ENCODE peak calls at places on chromosomes 13 and 19, in five cellular contexts. O, U, N, G and A are unnamed samples.
A peak's percentile ranks its signal among the peaks of the same experiment; 100 is the strongest.

GRCh38 chr13:28337196-28338045 is 157.5 kb downstream of the FLT1 start:
- DNase-seq in O (no peak), U (peak; percentile 86), N (peak; percentile 59), G (no peak), A (peak; percentile 91)

GRCh38 chr19:48737360-48737998 is 2.9 kb downstream of the RASIP1 start:
- DNase-seq in O (no peak), U (no peak), N (no peak), G (no peak), A (no peak)

GRCh38 chr19:18605196-18605545 is 1.4 kb downstream of the CRLF1 start:
- DNase-seq in O (no peak), U (no peak), N (no peak), G (no peak), A (no peak)

GRCh38 chr19:19597809-19598306 is 20.6 kb downstream of the PBX4 start:
- DNase-seq in O (no peak), U (no peak), N (peak; percentile 22), G (no peak), A (no peak)

GRCh38 chr13:31945202-31945978 is 86.2 kb upstream of the FRY start:
- DNase-seq in O (no peak), U (peak; percentile 78), N (peak; percentile 74), G (peak; percentile 82), A (peak; percentile 94)

GRCh38 chr13:33761744-33762143 is 56.2 kb upstream of the RFC3 start:
- DNase-seq in O (no peak), U (no peak), N (peak; percentile 61), G (no peak), A (peak; percentile 11)

GRCh38 chr13:99406799-99407201 is 94.5 kb upstream of the TM9SF2 start:
- DNase-seq in O (no peak), U (peak; percentile 8), N (peak; percentile 25), G (no peak), A (peak; percentile 19)

GRCh38 chr19:42568006-42568405 is 26.7 kb downstream of the CEACAM8 start:
- DNase-seq in O (no peak), U (no peak), N (no peak), G (no peak), A (no peak)

GRCh38 chr13:68810660-68811059 is 1297.0 kb upstream of the ATXN8OS start:
- DNase-seq in O (no peak), U (no peak), N (no peak), G (no peak), A (no peak)

GRCh38 chr13:93345642-93346220 is 119.1 kb downstream of the GPC6 start:
- DNase-seq in O (no peak), U (no peak), N (peak; percentile 48), G (no peak), A (no peak)

GRCh38 chr13:21673592-21674270 is 2.9 kb downstream of the FGF9 start:
- DNase-seq in O (peak; percentile 43), U (peak; percentile 29), N (peak; percentile 41), G (no peak), A (no peak)

GRCh38 chr19:18287836-18288772 is 6.7 kb upstream of the JUND start:
- DNase-seq in O (no peak), U (no peak), N (peak; percentile 78), G (no peak), A (no peak)

GRCh38 chr19:48746738-48747575 is at the start of gene IZUMO1:
- DNase-seq in O (peak; percentile 48), U (peak; percentile 95), N (peak; percentile 92), G (peak; percentile 82), A (peak; percentile 88)

GRCh38 chr13:29541400-29541799 is 54.1 kb downstream of the SLC7A1 start:
- DNase-seq in O (no peak), U (no peak), N (no peak), G (no peak), A (no peak)

GRCh38 chr13:29546662-29547061 is 48.8 kb downstream of the SLC7A1 start:
- DNase-seq in O (no peak), U (no peak), N (no peak), G (no peak), A (no peak)

GRCh38 chr13:29545988-29546387 is 49.5 kb downstream of the SLC7A1 start:
- DNase-seq in O (no peak), U (no peak), N (no peak), G (no peak), A (no peak)

GRCh38 chr13:29540799-29541198 is 54.7 kb downstream of the SLC7A1 start:
- DNase-seq in O (no peak), U (no peak), N (no peak), G (no peak), A (no peak)

DNA sequence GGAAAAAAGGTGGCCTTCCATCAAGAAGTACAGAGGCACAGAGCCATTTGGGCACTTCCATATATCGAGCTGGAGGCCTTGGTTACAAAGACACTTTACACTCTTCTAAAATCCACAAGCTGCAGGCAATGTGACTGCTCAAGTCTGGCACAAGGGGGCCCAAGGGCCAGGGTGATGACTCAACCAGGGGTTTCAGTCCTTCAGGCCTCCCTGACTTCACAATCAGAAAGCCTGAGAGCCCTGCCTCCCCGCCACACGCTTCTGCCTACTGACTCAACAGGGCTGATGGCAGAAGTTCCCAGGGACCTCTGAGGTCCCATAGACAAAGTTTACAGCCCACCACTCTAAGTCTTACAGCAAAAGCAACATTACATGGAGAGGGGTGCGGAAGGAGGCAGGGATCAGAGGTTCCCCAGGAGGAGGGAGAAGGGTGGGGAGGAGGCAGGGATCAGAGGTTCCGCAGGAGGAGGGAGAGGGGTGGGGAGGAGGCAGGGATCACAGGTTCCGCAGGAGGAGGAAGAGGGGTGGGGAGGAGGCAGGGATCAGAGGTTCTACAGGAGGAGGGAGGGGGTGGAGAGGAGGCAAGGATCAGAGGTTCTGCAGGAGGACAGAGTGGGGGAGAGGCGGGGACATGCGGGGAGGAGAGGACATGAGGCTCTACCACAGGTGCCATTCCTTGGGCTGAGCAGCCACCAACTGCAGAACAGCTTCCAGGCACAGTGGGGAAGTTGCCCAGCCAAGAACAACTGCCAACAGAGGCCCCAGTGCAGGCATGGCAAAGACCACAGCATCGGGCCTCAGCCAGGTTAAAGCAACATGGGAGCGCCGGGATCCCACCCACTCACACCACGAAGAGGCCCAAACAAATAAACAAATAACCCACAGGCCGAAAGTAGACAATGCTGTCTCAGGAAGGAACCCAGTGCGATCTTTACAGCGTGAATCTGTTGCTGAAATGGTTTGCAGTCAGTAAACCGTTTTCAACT is 52.0 kb downstream of the SLC7A1 start:
- DNase-seq in O (no peak), U (peak; percentile 29), N (peak; percentile 76), G (no peak), A (peak; percentile 69)
- TF ChIP-seq CTCF in O (no peak), U (no peak), N (peak; percentile 42), G (no peak), A (peak; percentile 7)

GRCh38 chr13:47831265-47831664 is 169.8 kb downstream of the SUCLA2 start:
- DNase-seq in O (no peak), U (peak; percentile 61), N (peak; percentile 63), G (no peak), A (peak; percentile 78)

GRCh38 chr13:47837104-47837880 is 163.8 kb downstream of the SUCLA2 start:
- DNase-seq in O (no peak), U (no peak), N (no peak), G (no peak), A (no peak)

GRCh38 chr13:47837906-47838305 is 163.2 kb downstream of the SUCLA2 start:
- DNase-seq in O (no peak), U (no peak), N (no peak), G (no peak), A (no peak)

GRCh38 chr13:47832458-47832972 is 168.6 kb downstream of the SUCLA2 start:
- DNase-seq in O (no peak), U (no peak), N (no peak), G (no peak), A (no peak)

GRCh38 chr13:47835470-47836228 is 165.4 kb downstream of the SUCLA2 start:
- DNase-seq in O (no peak), U (no peak), N (no peak), G (no peak), A (no peak)
- TF ChIP-seq CTCF in O (no peak), U (no peak), N (no peak), G (no peak), A (no peak)

DNA sequence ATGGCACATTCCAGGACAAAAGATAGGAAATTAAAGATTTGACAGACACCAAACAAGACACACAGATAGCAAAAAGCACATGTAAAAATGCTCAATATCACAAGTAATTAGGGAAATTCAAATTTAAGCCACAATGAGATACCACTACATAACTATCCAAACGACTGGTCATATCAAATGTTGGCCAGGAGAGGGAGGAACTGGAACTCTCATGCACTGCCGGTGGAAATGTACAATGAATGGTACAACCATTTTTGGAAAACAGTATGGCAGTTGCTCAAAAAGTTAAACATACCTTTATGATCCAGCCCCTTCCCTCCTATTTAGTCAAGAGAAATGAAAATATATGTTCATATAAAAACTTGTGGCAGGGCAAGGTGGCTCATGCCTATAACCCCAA is 36.8 kb upstream of the CYP2S1 start:
- DNase-seq in O (no peak), U (no peak), N (no peak), G (no peak), A (no peak)
- TF ChIP-seq CTCF in O (no peak), U (peak; percentile 15), N (peak; percentile 33), G (no peak), A (peak; percentile 15)

GRCh38 chr13:112908342-112908741 is 60.7 kb upstream of the MCF2L start:
- DNase-seq in O (no peak), U (no peak), N (no peak), G (no peak), A (no peak)

GRCh38 chr13:112907916-112908315 is 61.1 kb upstream of the MCF2L start:
- DNase-seq in O (no peak), U (no peak), N (no peak), G (no peak), A (no peak)

GRCh38 chr13:112905619-112905989 is 63.4 kb upstream of the MCF2L start:
- DNase-seq in O (no peak), U (no peak), N (no peak), G (no peak), A (no peak)

GRCh38 chr13:112905990-112906641 is 62.9 kb upstream of the MCF2L start:
- DNase-seq in O (no peak), U (no peak), N (no peak), G (no peak), A (no peak)

GRCh38 chr13:112907286-112907685 is 61.7 kb upstream of the MCF2L start:
- DNase-seq in O (no peak), U (no peak), N (no peak), G (no peak), A (no peak)
- TF ChIP-seq CTCF in O (no peak), U (no peak), N (no peak), G (no peak), A (no peak)